ENCODE peak calls at places on chromosomes 4 and X, in five cellular contexts. L is GM20000; M is BJ; G is activated CD8-positive, alpha-beta T cell treated with anti-CD3 and anti-CD28 coated beads for 36 hours; I is AG09319. C is an unnamed sample.

GRCh38 chrX:31233941-31234496 is 162.2 kb upstream of the FTHL17 start:
- DNase-seq in L (no peak), M (no peak), G (no peak), I (no peak), C (no peak)

GRCh38 chr4:178063568-178063967 is 621.3 kb upstream of the AGA start:
- DNase-seq in L (no peak), M (no peak), G (no peak), I (no peak), C (no peak)

GRCh38 chr4:110130578-110131358 is 67.6 kb downstream of the ELOVL6 start:
- DNase-seq in L (no peak), M (no peak), G (no peak), I (no peak), C (no peak)

GRCh38 chrX:130118396-130118795 is 8.1 kb upstream of the ELF4 start:
- DNase-seq in L (no peak), M (no peak), G (peak), I (no peak), C (no peak)

GRCh38 chrX:74232859-74233258 is 71.1 kb upstream of the ZCCHC13 start:
- DNase-seq in L (no peak), M (no peak), G (no peak), I (no peak), C (no peak)

GRCh38 chr4:100098681-100099080 is 91.6 kb downstream of the DDIT4L start:
- DNase-seq in L (no peak), M (no peak), G (no peak), I (no peak), C (no peak)

GRCh38 chrX:2183193-2183725 is 317.5 kb downstream of the DHRSX start:
- DNase-seq in L (no peak), M (no peak), G (no peak), I (no peak), C (no peak)

GRCh38 chr4:138290803-138291202 is 48.7 kb upstream of the SLC7A11 start:
- DNase-seq in L (no peak), M (no peak), G (no peak), I (no peak), C (no peak)

GRCh38 chr4:123284166-123284565 is 112.4 kb upstream of the SPRY1 start:
- DNase-seq in L (no peak), M (no peak), G (no peak), I (peak), C (no peak)

GRCh38 chr4:43337707-43338106 is 445.2 kb downstream of the GRXCR1 start:
- DNase-seq in L (no peak), M (no peak), G (no peak), I (no peak), C (no peak)

GRCh38 chr4:25509656-25510055 is 132.6 kb downstream of the ANAPC4 start:
- DNase-seq in L (no peak), M (no peak), G (no peak), I (no peak), C (no peak)

GRCh38 chrX:101685923-101686322 is 26.3 kb upstream of the ARMCX2 start:
- DNase-seq in L (no peak), M (no peak), G (no peak), I (no peak), C (no peak)

GRCh38 chr4:6179362-6179761 is 21.0 kb downstream of the JAKMIP1 start:
- DNase-seq in L (no peak), M (no peak), G (peak), I (no peak), C (no peak)

GRCh38 chrX:18871161-18871880 is 112.6 kb downstream of the PHKA2 start:
- DNase-seq in L (no peak), M (no peak), G (no peak), I (no peak), C (no peak)

GRCh38 chr4:73446336-73446938 is 10.4 kb downstream of the AFP start:
- DNase-seq in L (peak), M (no peak), G (peak), I (peak), C (peak)

GRCh38 chrX:108312938-108313337 is 125.3 kb downstream of the COL4A6 start:
- DNase-seq in L (no peak), M (no peak), G (no peak), I (peak), C (no peak)

GRCh38 chr4:151266542-151266941 is 10.4 kb upstream of the PRSS48 start:
- DNase-seq in L (no peak), M (no peak), G (no peak), I (no peak), C (no peak)

GRCh38 chr4:116055857-116056827 is 942.7 kb upstream of the NDST4 start:
- DNase-seq in L (no peak), M (no peak), G (no peak), I (no peak), C (no peak)

GRCh38 chr4:70688795-70689231 is 481 bp downstream of the UTP3 start:
- DNase-seq in L (no peak), M (no peak), G (no peak), I (no peak), C (no peak)

GRCh38 chr4:121711263-121712000 is 14.7 kb upstream of the ANXA5 start:
- DNase-seq in L (peak), M (peak), G (peak), I (peak), C (peak)

GRCh38 chr4:83490876-83491450 is 6.1 kb upstream of the ABRAXAS1 start:
- DNase-seq in L (peak), M (no peak), G (peak), I (no peak), C (peak)

GRCh38 chr4:89273741-89274141 is 33.9 kb downstream of the GPRIN3 start:
- DNase-seq in L (no peak), M (no peak), G (no peak), I (no peak), C (no peak)

GRCh38 chrX:70262952-70263567 is 3.1 kb upstream of the P2RY4 start:
- DNase-seq in L (peak), M (no peak), G (peak), I (no peak), C (peak)

GRCh38 chrX:70264784-70265183 is 3.4 kb upstream of the ARR3 start:
- DNase-seq in L (no peak), M (no peak), G (no peak), I (no peak), C (no peak)

DNA sequence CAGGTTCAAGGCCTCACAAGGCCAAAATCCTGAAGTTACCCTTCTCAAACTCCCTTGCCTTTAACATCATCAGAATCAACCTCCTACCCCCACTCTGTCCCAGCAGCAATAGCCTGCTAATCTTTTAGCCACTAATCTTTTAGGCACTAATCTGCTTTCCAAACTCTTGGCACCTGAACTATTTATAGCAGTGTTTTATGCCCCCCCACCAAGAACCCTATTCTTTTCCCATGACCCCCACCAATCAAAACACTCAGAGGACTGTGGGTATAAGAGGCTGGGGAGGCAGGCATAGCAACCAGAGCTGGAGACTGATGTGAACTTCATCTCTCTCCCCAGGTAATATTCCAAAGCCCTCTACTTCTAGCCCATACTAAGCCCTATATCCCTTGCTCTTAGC is at the start of gene ARR3:
- DNase-seq in L (no peak), M (no peak), G (no peak), I (no peak), C (no peak)
- TF ChIP-seq CTCF in L (no peak), M (no peak), G (no peak), I (no peak), C (no peak)

DNA sequence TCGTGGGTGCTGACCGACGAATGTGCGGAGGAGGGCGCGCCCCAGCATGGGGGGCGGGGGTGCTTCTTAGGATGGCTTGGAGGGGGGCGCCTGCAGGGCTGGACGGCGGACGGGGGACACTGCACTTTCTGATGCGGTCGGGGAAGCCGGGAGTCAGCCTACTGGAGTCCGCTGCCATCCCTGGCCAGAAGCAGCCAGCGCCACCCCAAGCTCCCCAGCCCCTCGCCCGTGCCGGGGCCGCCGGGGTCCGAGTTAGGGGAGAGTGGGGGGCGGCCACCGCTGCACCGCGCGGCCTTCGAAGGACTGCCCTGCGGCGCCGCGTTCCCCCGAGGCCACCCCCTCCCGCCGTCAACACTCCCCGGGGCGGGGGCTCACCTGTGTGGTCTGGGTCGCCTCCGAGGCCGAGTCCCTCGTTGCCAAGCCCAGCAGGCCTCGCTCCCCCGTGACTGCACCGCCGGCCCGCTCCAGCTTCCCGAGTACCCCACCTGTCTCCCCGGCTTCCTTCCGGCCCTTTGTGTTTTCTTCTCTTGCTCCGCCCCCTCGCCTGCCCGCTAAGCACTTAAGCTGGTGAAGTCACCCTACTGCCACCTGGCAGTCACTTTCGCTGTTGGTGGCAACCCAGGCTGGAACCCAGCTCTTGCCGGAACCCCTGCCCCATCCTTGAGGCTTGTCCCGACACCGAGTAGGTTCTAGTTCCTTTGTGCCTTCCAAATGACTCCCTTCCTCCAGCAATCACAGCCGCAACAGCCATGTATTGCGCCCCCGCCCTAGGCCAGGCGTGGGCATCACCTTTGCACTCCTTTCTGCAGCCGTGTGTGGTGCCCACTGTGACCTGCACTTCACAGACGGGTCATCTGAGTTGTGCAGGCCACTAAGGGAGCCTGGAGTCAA is at the start of gene OCIAD2:
- DNase-seq in L (peak), M (no peak), G (peak), I (no peak), C (peak)
- TF ChIP-seq CTCF in L (peak), M (no peak), G (peak), I (no peak), C (peak)

DNA sequence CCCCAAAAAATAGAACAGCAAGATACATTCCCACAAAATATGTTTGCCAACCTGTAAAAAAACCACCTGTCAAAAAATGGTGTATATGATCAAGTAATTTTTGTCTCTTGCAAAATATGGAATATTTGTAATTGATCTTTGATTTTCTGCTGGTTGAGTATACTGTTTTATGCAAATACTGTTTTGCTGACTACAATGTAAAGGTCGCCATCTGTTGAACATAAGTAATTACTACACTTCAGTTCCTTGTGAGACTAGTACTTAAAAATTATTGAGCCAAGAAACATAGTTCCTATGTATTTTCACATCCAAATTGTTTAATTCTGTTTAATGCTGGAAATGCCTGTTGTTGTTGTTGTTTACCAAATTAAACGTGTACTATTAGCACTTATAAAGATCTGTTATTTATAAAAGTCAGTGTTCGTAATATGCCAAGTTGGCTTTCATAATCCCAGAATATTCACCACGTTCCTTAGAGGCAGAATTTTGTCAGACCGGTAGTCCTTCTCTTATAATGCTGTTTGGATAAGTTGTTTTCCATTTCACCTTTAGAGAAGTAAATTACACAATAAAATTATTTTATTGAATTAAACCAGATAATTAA is 144.2 kb downstream of the PDLIM5 start:
- DNase-seq in L (peak), M (no peak), G (no peak), I (peak), C (peak)
- TF ChIP-seq CTCF in L (no peak), M (peak), G (peak), I (peak), C (peak)

DNA sequence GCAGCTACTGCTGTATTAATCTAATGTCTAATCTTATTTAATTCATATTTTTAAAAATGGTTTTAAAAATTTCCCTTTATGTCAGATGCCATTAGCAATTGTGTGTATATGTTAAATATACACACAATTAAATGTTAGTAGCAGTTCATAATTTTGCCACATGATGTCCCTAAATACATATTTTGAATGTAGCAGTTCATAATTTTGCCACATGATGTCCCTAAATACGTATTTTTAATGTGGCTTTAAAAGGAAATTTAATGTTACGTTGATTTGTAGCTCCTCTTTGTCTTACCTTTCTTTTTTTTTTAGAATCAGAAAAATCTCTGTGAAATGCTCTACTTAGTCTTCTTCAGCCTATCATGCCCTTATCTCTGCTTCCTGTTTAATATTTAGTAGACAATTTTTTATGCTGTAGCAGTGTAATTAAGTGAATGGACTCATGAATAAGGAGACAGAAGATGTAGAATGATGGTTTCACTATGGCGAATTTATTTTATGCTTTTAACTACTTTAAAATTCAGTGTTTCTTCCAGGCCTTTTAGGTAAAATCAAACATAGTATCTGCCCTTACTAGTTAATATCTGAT is 26.1 kb downstream of the RBM46 start:
- DNase-seq in L (no peak), M (no peak), G (no peak), I (peak), C (no peak)
- TF ChIP-seq CTCF in L (peak), M (peak), G (peak), I (peak), C (peak)

GRCh38 chrX:154460326-154460725 is 2.2 kb downstream of the PLXNA3 start:
- DNase-seq in L (no peak), M (no peak), G (no peak), I (no peak), C (no peak)
- TF ChIP-seq CTCF in L (no peak), M (peak), G (no peak), I (no peak), C (no peak)

DNA sequence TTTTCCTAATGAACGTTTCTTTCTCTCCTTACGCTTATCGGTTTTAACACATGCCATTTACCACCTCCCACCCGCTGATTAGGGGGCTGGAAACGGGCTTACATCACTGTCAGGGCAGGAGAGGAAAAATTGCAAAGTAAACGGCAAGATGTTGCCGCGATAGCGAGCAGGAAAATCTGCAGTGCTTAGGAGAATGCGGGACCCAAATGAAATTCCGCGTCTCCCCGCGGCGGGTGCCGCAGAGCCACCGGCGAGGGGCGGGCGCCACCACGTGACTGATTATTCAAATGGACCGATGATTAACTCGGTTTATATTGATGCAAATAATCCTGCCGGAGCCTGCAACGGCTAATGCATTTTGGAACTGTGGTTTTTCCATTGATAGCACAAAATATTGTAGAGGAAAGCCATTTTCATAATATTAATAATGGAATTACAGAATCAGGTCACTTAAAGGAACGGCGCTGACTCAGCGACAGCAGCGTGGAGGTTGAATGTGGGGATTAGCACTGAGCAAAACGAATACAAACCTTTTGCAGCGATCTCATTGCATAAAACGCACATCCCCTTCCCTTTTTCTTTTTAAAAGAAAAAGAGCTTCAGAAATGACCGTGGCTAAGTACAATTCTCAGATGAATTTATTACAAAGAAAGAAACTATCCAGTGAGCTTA is 224.2 kb downstream of the STIM2 start:
- DNase-seq in L (no peak), M (no peak), G (peak), I (no peak), C (peak)
- TF ChIP-seq CTCF in L (no peak), M (no peak), G (peak), I (no peak), C (no peak)